ENCODE peak calls at places on chromosome 14, in seven cellular contexts. P, K, Z, F, R, T and O are unnamed samples.

GRCh38 chr14:30621354-30621953 is 665 bp upstream of the SCFD1 start:
- DNase-seq in R (no peak), T (no peak), P (no peak), Z (peak; percentile 77), F (peak; percentile 48), K (peak; percentile 22), O (no peak)

GRCh38 chr14:90301580-90302181 is 30.1 kb downstream of the NRDE2 start:
- DNase-seq in F (peak; percentile 62), R (peak; percentile 29), Z (no peak), P (no peak), K (no peak), T (no peak), O (no peak)

GRCh38 chr14:102225386-102225785 is 79.6 kb downstream of the MOK start:
- DNase-seq in P (no peak), T (no peak), K (no peak), R (no peak), F (no peak), Z (no peak), O (no peak)

GRCh38 chr14:97251423-97252155 is 454.4 kb downstream of the VRK1 start:
- DNase-seq in P (peak; percentile 40), T (no peak), F (no peak), K (no peak), Z (no peak), R (no peak), O (no peak)

GRCh38 chr14:103091041-103091882 is 3.3 kb upstream of the EXOC3L4 start:
- DNase-seq in K (peak; percentile 69), F (no peak), T (peak; percentile 92), Z (no peak), R (no peak), P (peak; percentile 66), O (no peak)

GRCh38 chr14:76997257-76997970 is 31.1 kb downstream of the IRF2BPL start:
- DNase-seq in F (no peak), P (no peak), Z (no peak), K (no peak), R (no peak), T (no peak), O (no peak)

GRCh38 chr14:35849122-35849521 is 23.0 kb downstream of the BRMS1L start:
- DNase-seq in P (no peak), F (no peak), Z (no peak), K (no peak), R (no peak), T (no peak), O (no peak)

GRCh38 chr14:69038449-69039286 is 59.6 kb upstream of the ACTN1 start:
- DNase-seq in R (no peak), Z (no peak), F (peak; percentile 77), P (no peak), K (no peak), T (no peak), O (peak; percentile 68)

GRCh38 chr14:101001311-101002069 is 98.0 kb upstream of the RTL1 start:
- DNase-seq in R (peak; percentile 54), Z (no peak), K (no peak), F (no peak), P (no peak), T (no peak), O (no peak)

GRCh38 chr14:57199911-57200310 is 68.8 kb downstream of the EXOC5 start:
- DNase-seq in F (peak; percentile 11), P (no peak), Z (no peak), T (no peak), R (no peak), K (no peak), O (no peak)

GRCh38 chr14:28754209-28754985 is 12.2 kb upstream of the FOXG1 start:
- DNase-seq in T (peak; percentile 40), P (peak; percentile 33), Z (no peak), K (peak; percentile 51), F (peak; percentile 40), R (no peak), O (no peak)

GRCh38 chr14:73264080-73264895 is 27.0 kb downstream of the PAPLN start:
- DNase-seq in Z (peak; percentile 73), F (no peak), R (no peak), T (no peak), K (no peak), P (no peak), O (no peak)

GRCh38 chr14:89308232-89308959 is 108.6 kb downstream of the FOXN3 start:
- DNase-seq in T (peak; percentile 53), F (no peak), P (no peak), Z (no peak), R (no peak), K (no peak), O (no peak)

GRCh38 chr14:78446807-78447206 is 276.6 kb downstream of the NRXN3 start:
- DNase-seq in Z (no peak), K (no peak), T (no peak), P (no peak), R (no peak), F (no peak), O (no peak)

GRCh38 chr14:33556382-33557121 is 394.3 kb downstream of the EGLN3 start:
- DNase-seq in F (no peak), P (no peak), T (no peak), Z (no peak), R (no peak), K (no peak), O (no peak)

GRCh38 chr14:101133068-101133467 is 229.5 kb upstream of the RTL1 start:
- DNase-seq in P (no peak), F (no peak), R (no peak), K (no peak), T (no peak), Z (no peak), O (no peak)

GRCh38 chr14:78933948-78934524 is 763.9 kb downstream of the NRXN3 start:
- DNase-seq in R (peak; percentile 12), K (peak; percentile 2), T (peak; percentile 30), F (peak; percentile 42), Z (no peak), P (no peak), O (no peak)

DNA sequence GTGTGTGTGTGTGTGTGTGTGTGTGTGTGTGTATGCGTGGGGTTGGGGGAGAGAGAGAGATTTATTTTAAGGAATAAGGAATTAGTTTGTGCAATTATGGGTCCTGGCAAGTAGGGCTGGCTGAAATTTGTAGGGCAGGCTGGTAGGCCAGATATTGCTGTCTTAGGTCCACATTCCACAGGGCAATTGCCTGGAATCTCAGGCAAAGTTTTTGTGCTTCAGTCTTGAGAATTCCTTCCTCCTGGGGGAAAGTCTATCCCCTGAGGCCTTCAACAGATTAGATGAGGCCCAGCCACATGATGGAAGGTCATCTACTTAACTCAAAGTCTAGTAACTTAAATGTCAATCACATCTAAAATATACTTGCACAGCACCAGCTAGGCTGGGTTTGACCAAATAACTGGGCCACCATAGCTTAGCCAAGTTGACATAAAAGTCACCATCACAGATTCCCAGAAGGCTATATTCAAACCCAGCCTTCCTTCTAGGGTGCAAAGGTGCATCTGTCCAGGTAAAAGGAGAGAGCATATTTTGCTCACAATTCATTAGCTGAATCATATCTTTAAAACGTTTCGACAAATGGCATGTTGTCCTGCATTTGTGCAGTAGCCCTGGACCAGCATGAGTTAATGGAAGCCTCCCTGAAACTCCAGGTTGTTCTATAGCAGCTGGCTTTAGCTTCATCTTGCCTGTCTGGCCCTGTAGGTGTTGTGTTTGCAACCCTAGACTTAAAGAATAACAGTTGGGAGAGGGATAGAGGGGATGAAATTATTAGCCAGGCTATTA is 63.1 kb downstream of the C14orf132 start:
- DNase-seq in R (no peak), K (no peak), P (no peak), F (no peak), Z (peak; percentile 40), T (no peak), O (no peak)
- TF ChIP-seq CTCF in R (peak; percentile 9), K (no peak), P (no peak), F (no peak), Z (no peak), T (no peak), O (peak; percentile 35)

DNA sequence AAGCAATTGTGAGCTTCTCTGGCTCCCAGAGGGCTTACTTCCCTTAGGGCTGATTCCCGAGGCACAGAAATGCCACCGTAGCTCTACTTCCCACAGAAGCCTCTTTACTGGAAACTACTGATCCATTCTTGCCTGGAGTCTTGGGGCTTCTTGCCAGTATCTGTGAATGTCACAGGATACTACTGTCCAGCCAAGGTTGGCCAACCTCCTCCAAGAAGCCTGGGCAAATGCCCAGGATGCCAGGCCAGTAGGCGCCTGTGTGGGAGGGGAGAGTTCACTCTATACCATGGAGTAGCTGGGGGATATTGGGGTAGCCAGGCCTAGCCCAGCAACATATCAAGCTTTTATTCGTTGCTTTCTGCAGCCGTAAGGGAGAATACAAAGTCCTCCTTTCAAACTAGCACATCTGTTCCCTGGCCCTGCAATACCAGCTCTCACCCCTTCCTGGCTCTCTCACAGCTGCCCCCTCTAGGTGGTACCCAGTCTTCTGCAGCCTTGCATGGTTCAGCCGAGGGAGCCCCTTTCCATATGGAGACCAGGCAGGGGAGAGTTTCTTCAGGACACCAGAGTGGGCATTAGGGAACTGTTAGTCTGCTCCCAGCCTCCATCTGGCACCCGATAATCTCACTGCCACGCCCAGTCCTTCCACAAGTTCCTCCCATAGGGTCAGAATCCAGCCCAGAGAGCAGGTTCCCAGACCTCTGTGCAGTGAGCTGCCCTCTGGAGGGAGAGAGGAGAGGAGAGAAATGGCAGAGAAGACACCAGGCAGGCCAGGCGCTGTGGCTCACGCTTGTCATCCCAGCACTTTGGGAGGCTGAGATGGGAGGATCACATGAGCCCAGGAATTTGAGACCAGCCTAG is 24.3 kb upstream of the PLEK2 start:
- DNase-seq in P (no peak), K (peak; percentile 45), Z (no peak), T (no peak), F (no peak), R (no peak), O (no peak)
- TF ChIP-seq CTCF in P (no peak), K (no peak), Z (no peak), T (no peak), F (no peak), R (no peak), O (no peak)

GRCh38 chr14:92589213-92589852 is 75.8 kb downstream of the RIN3 start:
- DNase-seq in R (no peak), P (no peak), K (no peak), Z (no peak), T (no peak), F (peak; percentile 42), O (no peak)
- TF ChIP-seq CTCF in R (peak; percentile 37), P (no peak), K (no peak), Z (no peak), T (peak; percentile 83), F (peak; percentile 42), O (peak; percentile 52)

GRCh38 chr14:22656226-22656625 is 12.1 kb upstream of the OR6J1 start:
- DNase-seq in Z (no peak), P (no peak), T (no peak), R (no peak), K (no peak), F (no peak), O (no peak)

GRCh38 chr14:22656945-22657711 is 13.0 kb upstream of the OR6J1 start:
- DNase-seq in F (no peak), Z (no peak), P (no peak), R (no peak), T (no peak), K (no peak), O (no peak)

GRCh38 chr14:22660654-22661053 is 16.5 kb upstream of the OR6J1 start:
- DNase-seq in T (no peak), P (no peak), R (no peak), K (no peak), Z (no peak), F (no peak), O (no peak)

GRCh38 chr14:22658951-22659350 is 14.8 kb upstream of the OR6J1 start:
- DNase-seq in R (no peak), T (no peak), P (no peak), K (no peak), F (no peak), Z (no peak), O (no peak)

DNA sequence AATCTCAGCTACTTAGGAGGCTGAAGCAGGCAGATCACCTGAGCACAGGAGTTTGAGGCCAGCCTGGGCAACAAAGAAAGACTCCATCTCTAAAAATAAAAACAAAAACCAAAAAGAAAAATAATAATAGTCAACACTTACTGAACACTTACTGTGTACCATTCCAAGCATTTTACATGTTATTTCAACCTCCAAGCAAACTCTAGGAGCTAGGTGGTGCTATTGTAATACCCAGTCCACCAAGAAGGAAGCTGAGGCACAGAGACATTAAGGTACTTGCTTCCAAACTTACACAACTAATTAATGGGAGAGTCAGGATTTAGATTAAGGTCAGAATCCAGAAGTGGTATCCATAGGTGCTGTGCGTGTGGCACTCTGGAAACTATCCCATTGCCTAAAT is 13.7 kb upstream of the OR6J1 start:
- DNase-seq in P (no peak), T (peak; percentile 39), R (no peak), F (peak; percentile 39), Z (no peak), K (peak; percentile 10), O (no peak)
- TF ChIP-seq CTCF in P (no peak), T (peak; percentile 60), R (peak; percentile 32), F (peak; percentile 60), Z (no peak), K (peak; percentile 24), O (peak; percentile 51)